ENCODE peak calls at places on chromosomes 16 and 17, in nine cellular contexts. M is neural crest cell, D is GM12865, B is adrenal gland, P is heart right ventricle, A is lung, E is HFF-Myc, K is brain microvascular endothelial cell, L is AG10803. I is an unnamed sample.

GRCh38 chr16:30067584-30067916 is 2.0 kb downstream of the ALDOA start:
- DNase-seq in M (no peak), D (no peak), B (no peak), P (no peak), A (no peak), E (no peak), K (no peak), L (no peak), I (no peak)

GRCh38 chr16:28205117-28205899 is 6.5 kb downstream of the XPO6 start:
- DNase-seq in M (no peak), D (no peak), B (peak; percentile 62), P (no peak), A (no peak), E (no peak), K (no peak), L (no peak), I (no peak)

GRCh38 chr17:43661699-43662431 is at the start of gene MEOX1:
- DNase-seq in M (no peak), D (peak; percentile 82), B (no peak), P (no peak), A (no peak), E (peak; percentile 80), K (peak; percentile 37), L (peak; percentile 50), I (peak; percentile 42)

GRCh38 chr17:49928826-49929475 is 40.0 kb upstream of the DLX4 start:
- DNase-seq in M (no peak), D (no peak), B (no peak), P (no peak), A (no peak), E (peak; percentile 68), K (no peak), L (peak; percentile 25), I (no peak)

GRCh38 chr17:31731119-31731518 is 127.9 kb downstream of the COPRS start:
- DNase-seq in M (no peak), D (no peak), B (no peak), P (no peak), A (no peak), E (no peak), K (no peak), L (no peak), I (no peak)

GRCh38 chr17:61503961-61504360 is 51.7 kb downstream of the TBX4 start:
- DNase-seq in M (no peak), D (no peak), B (no peak), P (no peak), A (no peak), E (no peak), K (no peak), L (no peak), I (no peak)

GRCh38 chr17:75504347-75505151 is 10.8 kb downstream of the CASKIN2 start:
- DNase-seq in M (no peak), D (peak; percentile 57), B (peak; percentile 59), P (peak; percentile 37), A (no peak), E (no peak), K (no peak), L (peak; percentile 6), I (peak; percentile 84)

GRCh38 chr17:80856863-80857488 is 134.7 kb upstream of the CHMP6 start:
- DNase-seq in M (no peak), D (no peak), B (no peak), P (no peak), A (no peak), E (no peak), K (no peak), L (no peak), I (no peak)

GRCh38 chr17:48198950-48199541 is 91.5 kb downstream of the SNX11 start:
- DNase-seq in M (no peak), D (peak; percentile 5), B (peak; percentile 51), P (no peak), A (no peak), E (no peak), K (no peak), L (no peak), I (peak; percentile 25)

GRCh38 chr17:6413073-6413472 is 21.8 kb downstream of the AIPL1 start:
- DNase-seq in M (no peak), D (peak; percentile 32), B (no peak), P (no peak), A (no peak), E (no peak), K (no peak), L (peak; percentile 43), I (peak; percentile 60)

DNA sequence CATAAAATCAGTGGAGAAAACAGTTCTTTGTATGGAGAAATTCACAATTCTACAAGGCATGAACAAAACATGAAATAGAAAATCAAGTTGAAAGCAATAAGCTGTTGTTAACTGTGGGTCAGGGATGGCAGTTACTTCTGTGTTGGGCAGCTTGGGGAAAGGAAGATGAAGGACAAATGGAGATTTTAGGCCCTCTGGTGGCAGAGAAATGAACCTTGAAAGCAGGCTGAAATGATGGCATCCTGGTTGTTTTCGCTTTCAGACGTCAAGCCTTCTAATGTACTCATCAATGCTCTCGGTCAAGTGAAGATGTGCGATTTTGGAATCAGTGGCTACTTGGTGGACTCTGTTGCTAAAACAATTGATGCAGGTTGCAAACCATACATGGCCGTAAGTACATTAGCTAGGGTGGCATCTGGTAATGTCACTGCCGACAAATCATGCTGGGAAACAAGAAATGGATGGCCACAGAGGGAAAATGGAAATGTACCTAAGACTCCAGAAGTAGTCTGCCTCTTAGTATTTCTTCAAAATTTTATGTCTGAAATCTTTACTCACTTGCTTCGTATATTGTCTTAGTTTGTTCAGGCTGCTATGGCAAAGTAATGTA is 108.9 kb downstream of the MAP2K6 start:
- DNase-seq in M (no peak), D (peak; percentile 82), B (peak; percentile 58), P (no peak), A (no peak), E (peak; percentile 46), K (peak; percentile 27), L (peak; percentile 73), I (peak; percentile 39)
- TF ChIP-seq CTCF in M (peak; percentile 80), D (peak; percentile 75), B (peak; percentile 72), P (peak; percentile 67), A (peak; percentile 14), E (peak; percentile 67), K (peak; percentile 79), L (peak; percentile 93), I (peak; percentile 43)

DNA sequence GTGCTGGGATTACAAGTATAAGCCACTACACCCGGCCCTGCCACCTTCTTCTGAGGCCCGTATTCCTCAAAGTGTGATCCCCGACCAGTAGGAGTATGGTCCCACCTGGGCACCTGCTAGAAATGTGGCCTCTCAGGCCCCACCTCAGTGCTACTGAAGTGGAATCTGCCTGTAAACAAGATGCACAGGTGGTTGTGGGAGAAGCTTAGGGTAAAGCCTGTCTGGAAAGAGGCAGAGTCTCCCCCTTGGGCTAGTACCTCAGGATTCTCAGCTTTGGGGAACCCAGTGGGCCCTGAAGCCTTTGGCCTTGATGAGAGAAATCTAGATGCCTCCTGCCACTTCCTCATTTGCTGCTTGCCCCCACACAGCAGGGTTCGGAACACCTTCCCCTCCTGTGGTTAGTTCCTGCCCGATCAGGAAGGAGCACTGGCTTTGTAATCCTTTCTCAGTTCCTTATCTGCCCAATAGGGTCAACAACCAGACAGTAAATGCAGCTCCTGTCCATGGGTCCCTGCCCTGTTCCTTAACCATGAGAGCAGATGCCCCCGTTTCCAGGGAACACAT is 25.2 kb downstream of the TK2 start:
- DNase-seq in M (no peak), D (peak; percentile 89), B (no peak), P (no peak), A (peak; percentile 55), E (no peak), K (no peak), L (no peak), I (peak; percentile 71)
- TF ChIP-seq CTCF in M (no peak), D (peak; percentile 13), B (peak; percentile 30), P (no peak), A (no peak), E (no peak), K (peak; percentile 17), L (no peak), I (no peak)

DNA sequence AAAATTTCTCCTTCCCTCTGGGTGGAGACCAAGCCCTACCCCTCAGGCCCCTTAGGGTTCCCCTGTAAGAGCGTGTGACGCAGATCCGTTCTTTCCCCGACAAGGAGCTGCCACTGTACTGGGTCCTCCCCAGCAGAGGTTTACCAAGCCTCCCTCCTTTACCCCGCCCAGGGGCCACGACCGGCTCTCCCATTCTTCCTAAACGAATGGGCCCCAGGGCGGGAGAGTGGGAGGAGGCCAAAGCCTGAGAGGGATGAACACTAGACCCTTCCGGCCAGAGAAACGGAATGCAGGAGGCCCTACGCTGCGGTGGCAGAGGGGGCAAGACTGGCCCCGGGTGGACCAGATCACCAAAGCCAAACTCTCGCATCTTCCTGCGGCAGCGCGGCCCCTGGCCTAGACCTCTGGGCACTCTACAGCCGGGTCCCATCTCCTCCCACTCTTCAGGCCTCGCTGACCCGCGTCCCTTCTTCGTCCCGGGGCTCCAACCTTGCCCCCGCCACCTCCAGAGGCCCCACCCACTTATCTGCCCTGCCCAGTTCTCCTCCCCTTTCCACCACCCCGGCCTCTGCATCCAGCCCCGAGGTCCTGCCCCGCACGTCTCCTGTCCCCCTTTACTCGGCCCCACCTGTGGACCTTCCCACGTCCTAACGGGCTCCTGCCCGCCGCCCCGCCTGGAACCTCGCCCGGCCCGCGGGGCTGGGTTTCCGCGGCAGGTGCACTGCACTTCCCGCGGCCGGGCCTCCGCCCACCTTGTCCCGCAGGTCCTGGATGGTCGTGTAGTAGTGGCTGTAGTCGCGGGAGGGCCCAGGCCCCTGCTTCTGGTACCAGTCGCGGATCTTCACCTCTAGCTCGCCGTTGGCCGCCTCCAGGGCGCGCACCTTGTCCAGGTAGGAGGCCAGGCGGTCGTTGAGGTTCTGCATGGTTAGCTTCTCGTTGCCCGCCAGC is 758 bp downstream of the KRT19 start:
- DNase-seq in M (no peak), D (no peak), B (peak; percentile 70), P (no peak), A (peak; percentile 70), E (no peak), K (no peak), L (no peak), I (no peak)
- TF ChIP-seq CTCF in M (no peak), D (no peak), B (no peak), P (no peak), A (no peak), E (no peak), K (no peak), L (no peak), I (no peak)

GRCh38 chr16:23081675-23082119 is 67.6 kb downstream of the USP31 start:
- DNase-seq in M (no peak), D (no peak), B (no peak), P (no peak), A (no peak), E (peak; percentile 65), K (peak; percentile 31), L (peak; percentile 83), I (no peak)
- TF ChIP-seq CTCF in M (no peak), D (no peak), B (no peak), P (no peak), A (no peak), E (peak; percentile 2), K (peak; percentile 28), L (peak; percentile 17), I (no peak)